ENCODE peak calls at places on chromosomes 16 and 17, in four cellular contexts. Z is endothelial cell, E is Caco-2, T is H54. S is an unnamed sample.

GRCh38 chr16:29673501-29673900 is 5.5 kb upstream of the QPRT start:
- DNase-seq in Z (no peak), E (no peak), T (no peak), S (no peak)

GRCh38 chr16:57500578-57501111 is 14.4 kb upstream of the DOK4 start:
- DNase-seq in T (no peak), E (no peak), Z (no peak), S (peak)

GRCh38 chr17:74012465-74012864 is 191.0 kb upstream of the RPL38 start:
- DNase-seq in Z (no peak), E (no peak), T (no peak), S (no peak)

GRCh38 chr16:31484491-31485171 is 1.7 kb downstream of the SLC5A2 start:
- DNase-seq in T (no peak), Z (no peak), E (peak), S (no peak)

GRCh38 chr17:39027440-39028035 is 60.3 kb upstream of the FBXO47 start:
- DNase-seq in Z (no peak), T (no peak), E (no peak), S (peak)

GRCh38 chr16:81513204-81514040 is 68.8 kb downstream of the CMIP start:
- DNase-seq in Z (no peak), T (no peak), E (peak), S (no peak)

GRCh38 chr17:50953831-50954601 is 87.9 kb upstream of the TOB1 start:
- DNase-seq in E (peak), Z (peak), T (no peak), S (peak)

GRCh38 chr16:74438492-74438979 is 17.3 kb upstream of the CLEC18B start:
- DNase-seq in E (no peak), Z (no peak), T (no peak), S (no peak)

GRCh38 chr17:61981323-61981722 is 53.5 kb upstream of the INTS2 start:
- DNase-seq in E (no peak), T (no peak), Z (no peak), S (no peak)

GRCh38 chr17:37816951-37817350 is 72.1 kb upstream of the HNF1B start:
- DNase-seq in T (no peak), Z (no peak), E (no peak), S (no peak)

GRCh38 chr17:77432791-77433190 is 292.0 kb downstream of the SEC14L1 start:
- DNase-seq in E (no peak), Z (no peak), T (no peak), S (no peak)

GRCh38 chr17:76550712-76551615 is 11.1 kb downstream of the PRCD start:
- DNase-seq in T (no peak), Z (no peak), E (no peak), S (no peak)

GRCh38 chr17:4345569-4345968 is 20.9 kb downstream of the UBE2G1 start:
- DNase-seq in T (no peak), E (no peak), Z (no peak), S (no peak)

GRCh38 chr16:50685456-50686058 is 4.4 kb upstream of the SNX20 start:
- DNase-seq in T (no peak), E (no peak), Z (no peak), S (no peak)

GRCh38 chr16:71526111-71526998 is at the start of gene CHST4:
- DNase-seq in Z (peak), E (no peak), T (peak), S (no peak)

GRCh38 chr17:64041912-64042311 is 21.5 kb upstream of the ICAM2 start:
- DNase-seq in Z (no peak), T (no peak), E (no peak), S (no peak)

GRCh38 chr17:60134396-60135159 is 15.2 kb upstream of the CA4 start:
- DNase-seq in Z (peak), T (no peak), E (no peak), S (peak)

GRCh38 chr17:7823581-7824001 is 10.4 kb upstream of the KDM6B start:
- DNase-seq in T (no peak), E (no peak), Z (no peak), S (no peak)

GRCh38 chr16:84836967-84837366 is 17.2 kb downstream of the CRISPLD2 start:
- DNase-seq in T (no peak), Z (no peak), E (no peak), S (peak)

GRCh38 chr16:5438591-5438990 is 341.0 kb upstream of the EEF2KMT start:
- DNase-seq in T (peak), E (no peak), Z (no peak), S (no peak)

GRCh38 chr16:70685938-70686375 is at the start of gene MTSS2:
- DNase-seq in Z (peak), E (peak), T (peak), S (peak)

GRCh38 chr16:69100046-69100765 is 5.2 kb upstream of the HAS3 start:
- DNase-seq in Z (no peak), T (no peak), E (no peak), S (peak)

GRCh38 chr17:34883106-34884000 is 77.9 kb downstream of the CCT6B start:
- DNase-seq in T (no peak), E (no peak), Z (no peak), S (no peak)

GRCh38 chr16:69073181-69073669 is 32.2 kb upstream of the HAS3 start:
- DNase-seq in T (peak), E (no peak), Z (no peak), S (no peak)

GRCh38 chr17:34452769-34453168 is 89.7 kb upstream of the CCL1 start:
- DNase-seq in Z (no peak), E (peak), T (no peak), S (no peak)

GRCh38 chr17:6327007-6327406 is 107.9 kb downstream of the AIPL1 start:
- DNase-seq in Z (peak), E (no peak), T (no peak), S (no peak)

GRCh38 chr16:79007614-79008013 is 592.9 kb downstream of the MAF start:
- DNase-seq in T (no peak), E (no peak), Z (no peak), S (no peak)

GRCh38 chr17:2362881-2363280 is 25.6 kb downstream of the SGSM2 start:
- DNase-seq in E (no peak), Z (no peak), T (no peak), S (no peak)

GRCh38 chr17:44269118-44269794 is 1.3 kb upstream of the SLC4A1 start:
- DNase-seq in E (no peak), T (no peak), Z (no peak), S (peak)

GRCh38 chr17:39199986-39200879 is at the start of gene RPL19:
- DNase-seq in T (peak), E (peak), Z (peak), S (peak)

GRCh38 chr17:78715876-78716275 is 66.2 kb downstream of the CYTH1 start:
- DNase-seq in E (no peak), Z (no peak), T (no peak), S (no peak)

GRCh38 chr17:39962642-39963220 is at the start of gene GSDMA:
- DNase-seq in E (no peak), Z (no peak), T (no peak), S (no peak)

S was measured in SK-N-SH.